ENCODE peak calls at places on chromosome 1, in five cellular contexts. O is left ventricle myocardium inferior, G is right cardiac atrium, X is thyroid gland, F is cardiac muscle cell. T is an unnamed sample. For H3K4me1 and H3K27me3, the result is how much of the 10 kb centered on the place peaks cover.

GRCh38 chr1:67190942-67191341 is 24.7 kb downstream of the IL23R start:
- DNase-seq in O (no peak), F (no peak), X (no peak), G (no peak), T (no peak)

GRCh38 chr1:39788758-39789570 is at the start of gene BMP8B:
- DNase-seq in X (peak), F (peak), G (peak), O (peak), T (peak)

GRCh38 chr1:233673947-233674431 is 60.1 kb downstream of the KCNK1 start:
- DNase-seq in O (no peak), F (no peak), X (no peak), G (no peak), T (no peak)

GRCh38 chr1:150577557-150578277 is 1.7 kb downstream of the MCL1 start:
- DNase-seq in G (no peak), F (no peak), O (no peak), X (no peak), T (no peak)

GRCh38 chr1:68010094-68010493 is 40.3 kb downstream of the DIRAS3 start:
- DNase-seq in O (no peak), F (peak), G (no peak), X (no peak), T (no peak)

GRCh38 chr1:145846191-145846590 is 761 bp downstream of the NUDT17 start:
- DNase-seq in F (peak), X (no peak), O (no peak), G (no peak), T (no peak)

GRCh38 chr1:203627819-203628184 is 1.2 kb downstream of the ATP2B4 start:
- DNase-seq in O (peak), X (peak), G (peak), F (no peak), T (peak)

GRCh38 chr1:15803380-15803779 is 4.1 kb downstream of the UQCRHL start:
- DNase-seq in X (peak), G (no peak), O (no peak), F (peak), T (no peak)

GRCh38 chr1:201563941-201564340 is 25.0 kb downstream of the NAV1 start:
- DNase-seq in O (no peak), F (no peak), X (no peak), G (no peak), T (no peak)

GRCh38 chr1:166165661-166166399 is 971 bp downstream of the FAM78B start:
- DNase-seq in X (peak), O (no peak), G (no peak), F (peak), T (peak)

GRCh38 chr1:29380532-29380931 is 144.2 kb downstream of the PTPRU start:
- DNase-seq in F (no peak), G (no peak), O (no peak), X (no peak), T (no peak)

GRCh38 chr1:99552215-99552614 is 93.7 kb upstream of the PALMD start:
- DNase-seq in F (no peak), O (no peak), G (no peak), X (no peak), T (no peak)

GRCh38 chr1:58929667-58930325 is 145.9 kb upstream of the JUN start:
- DNase-seq in X (no peak), G (no peak), F (no peak), O (no peak), T (no peak)

GRCh38 chr1:208565761-208566440 is 321.7 kb upstream of the PLXNA2 start:
- DNase-seq in O (no peak), G (no peak), X (peak), F (no peak), T (no peak)

GRCh38 chr1:17686258-17686657 is 68.9 kb upstream of the ACTL8 start:
- DNase-seq in X (peak), G (no peak), F (no peak), O (no peak), T (no peak)

GRCh38 chr1:165539908-165540307 is 3.9 kb upstream of the LRRC52 start:
- DNase-seq in F (peak), G (no peak), O (no peak), X (no peak), T (no peak)

GRCh38 chr1:204566583-204566955 is 50.4 kb downstream of the MDM4 start:
- DNase-seq in F (no peak), O (no peak), G (no peak), X (no peak), T (no peak)

GRCh38 chr1:219296430-219296850 is 122.8 kb downstream of the LYPLAL1 start:
- DNase-seq in G (no peak), F (no peak), O (no peak), X (no peak), T (no peak)

GRCh38 chr1:96981181-96981580 is 259.6 kb downstream of the PTBP2 start:
- DNase-seq in G (no peak), X (no peak), O (no peak), F (no peak), T (no peak)

DNA sequence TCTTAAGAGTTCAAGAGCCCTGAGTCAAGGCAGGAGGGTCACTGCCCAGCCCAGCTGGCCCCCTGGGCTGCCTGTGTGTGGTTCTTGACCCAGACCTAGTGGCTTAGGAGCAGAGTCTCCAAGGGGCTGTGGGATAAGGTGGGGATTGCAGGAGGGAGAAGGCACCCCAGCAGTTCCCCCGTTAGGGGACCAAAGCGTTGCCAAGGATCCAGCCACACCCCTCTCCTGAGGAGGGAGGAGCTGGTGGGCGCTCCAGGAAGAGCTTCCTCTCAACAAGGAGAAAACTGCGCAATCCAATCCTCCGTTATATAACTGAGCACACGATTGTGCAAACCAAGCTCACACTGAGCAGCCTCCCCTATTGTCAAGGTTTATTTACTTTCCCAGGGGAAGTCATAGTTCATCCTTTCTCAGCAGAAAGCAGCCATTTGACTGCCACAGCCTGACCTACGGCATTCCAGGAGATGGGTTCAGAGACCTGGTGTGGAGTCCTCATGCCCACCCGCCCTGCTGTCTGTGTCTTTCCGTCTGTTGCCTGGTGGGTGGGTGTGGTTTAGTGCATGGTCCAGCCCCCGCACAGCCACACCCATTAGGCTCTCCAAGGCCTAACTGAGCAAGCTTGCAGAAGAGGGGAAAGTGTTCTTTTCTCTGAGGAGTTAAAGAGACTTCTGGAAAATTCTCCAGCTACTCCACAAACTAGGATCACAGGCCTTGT is 3.5 kb downstream of the EPHX1 start:
- DNase-seq in F (no peak), G (peak), X (peak), O (peak), T (peak)
- H3K4me1 ChIP-seq in F (under half), G (under half), X (half or more), O (half or more), T (half or more)

GRCh38 chr1:2300004-2300771 is 72.1 kb downstream of the SKI start:
- DNase-seq in X (no peak), G (no peak), O (no peak), F (no peak), T (no peak)
- H3K4me3 ChIP-seq in X (no peak), G (no peak), O (peak), F (no peak), T (no peak)

DNA sequence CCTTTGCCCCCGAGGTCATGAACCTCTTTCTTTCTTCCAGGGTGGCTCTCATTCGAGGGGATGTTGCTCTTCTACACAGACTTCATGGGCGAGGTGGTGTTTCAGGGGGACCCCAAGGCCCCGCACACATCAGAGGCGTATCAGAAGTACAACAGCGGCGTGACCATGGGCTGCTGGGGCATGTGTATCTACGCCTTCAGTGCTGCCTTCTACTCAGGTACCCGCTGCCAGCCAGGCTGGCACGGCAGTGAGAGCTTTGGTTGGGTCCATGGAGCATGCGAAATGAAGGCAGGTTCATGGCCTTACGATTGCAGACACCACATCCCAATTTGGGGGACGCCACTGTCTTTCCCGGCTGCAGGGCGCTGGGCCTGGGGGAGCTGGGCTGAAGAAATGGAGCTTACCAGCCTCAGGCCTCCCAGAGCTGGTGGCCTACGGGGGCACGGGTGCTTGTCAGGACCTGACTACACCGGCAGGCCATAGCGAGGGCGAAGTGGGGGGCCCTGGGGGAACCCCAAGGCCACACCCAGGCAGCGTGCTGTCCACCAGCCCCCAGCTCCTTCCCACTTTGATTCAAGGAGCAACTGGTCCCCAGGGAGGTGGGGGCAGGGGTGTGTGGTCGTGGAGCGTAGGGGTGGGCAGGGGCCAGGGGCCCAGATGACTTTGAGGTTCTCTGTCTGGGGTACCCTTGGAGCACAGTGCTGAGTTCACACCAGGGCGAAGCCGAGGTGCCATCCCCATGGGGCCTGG is 20.0 kb downstream of the SLC45A1 start:
- DNase-seq in O (no peak), X (no peak), G (no peak), F (no peak), T (no peak)
- H3K27me3 ChIP-seq in O (under half), X (under half), G (under half), F (under half), T (under half)

GRCh38 chr1:158147396-158148353 is 33.0 kb upstream of the CD1D start:
- DNase-seq in O (no peak), G (no peak), X (no peak), F (no peak), T (no peak)

GRCh38 chr1:158149577-158150269 is 31.0 kb upstream of the CD1D start:
- DNase-seq in X (peak), G (peak), O (peak), F (peak), T (peak)

GRCh38 chr1:158148458-158148857 is 32.2 kb upstream of the CD1D start:
- DNase-seq in G (no peak), F (no peak), O (no peak), X (no peak), T (no peak)

GRCh38 chr1:158150512-158150911 is 30.2 kb upstream of the CD1D start:
- DNase-seq in X (no peak), O (no peak), F (no peak), G (no peak), T (no peak)

GRCh38 chr1:158149175-158149574 is 31.5 kb upstream of the CD1D start:
- DNase-seq in X (no peak), G (peak), O (peak), F (no peak), T (peak)
- H3K4me1 ChIP-seq in X (under half), G (under half), O (half or more), F (under half), T (under half)

GRCh38 chr1:211935448-211935970 is 99.8 kb downstream of the INTS7 start:
- DNase-seq in F (peak), G (no peak), X (no peak), O (no peak), T (no peak)
- H3K4me3 ChIP-seq in F (no peak), G (no peak), X (no peak), O (no peak), T (no peak)